ENCODE peak calls at places on chromosomes 12 and 14, in eight cellular contexts. E, U, P, W, D, O, B and V are unnamed samples.

GRCh38 chr12:47188576-47189441 is 109.0 kb upstream of the AMIGO2 start:
- DNase-seq in P (peak; percentile 88), U (no peak), O (no peak), W (no peak), D (peak; percentile 98), B (no peak), E (peak; percentile 59), V (no peak)

GRCh38 chr12:130126023-130126432 is 36.2 kb upstream of the FZD10 start:
- DNase-seq in O (no peak), W (no peak), D (no peak), U (peak; percentile 13), E (no peak), B (peak; percentile 53), P (no peak), V (no peak)

GRCh38 chr14:96055753-96056508 is 16.8 kb downstream of the C14orf132 start:
- DNase-seq in W (no peak), O (no peak), E (no peak), U (no peak), B (no peak), P (no peak), D (no peak), V (no peak)

GRCh38 chr12:76113800-76114757 is 29.6 kb upstream of the NAP1L1 start:
- DNase-seq in O (no peak), D (no peak), E (no peak), P (no peak), B (no peak), U (peak; percentile 62), W (no peak), V (no peak)

GRCh38 chr12:5222011-5222461 is 178.4 kb downstream of the KCNA5 start:
- DNase-seq in D (no peak), E (no peak), O (no peak), U (no peak), B (no peak), W (no peak), P (no peak), V (no peak)

GRCh38 chr14:69086537-69086936 is 66.4 kb downstream of the DCAF5 start:
- DNase-seq in D (no peak), B (no peak), W (no peak), E (no peak), U (no peak), P (no peak), O (no peak), V (no peak)

GRCh38 chr12:19131020-19131431 is 1.5 kb downstream of the PLEKHA5 start:
- DNase-seq in U (no peak), O (peak; percentile 6), D (peak; percentile 52), E (no peak), W (peak; percentile 30), B (no peak), P (peak; percentile 60), V (no peak)

GRCh38 chr12:131312793-131313545 is 359.3 kb downstream of the ADGRD1 start:
- DNase-seq in B (no peak), D (no peak), O (no peak), P (no peak), W (no peak), E (no peak), U (no peak), V (no peak)

GRCh38 chr14:68705741-68706283 is 87.1 kb downstream of the ZFP36L1 start:
- DNase-seq in D (no peak), W (no peak), B (no peak), E (no peak), O (no peak), U (peak; percentile 31), P (no peak), V (no peak)

GRCh38 chr12:98439471-98440164 is 75.8 kb upstream of the TMPO start:
- DNase-seq in U (no peak), W (no peak), P (peak; percentile 68), D (peak; percentile 86), O (no peak), E (no peak), B (no peak), V (no peak)

GRCh38 chr12:110367209-110367864 is 36.2 kb downstream of the ANAPC7 start:
- DNase-seq in D (peak; percentile 18), W (no peak), U (no peak), P (peak; percentile 47), E (no peak), O (no peak), B (no peak), V (no peak)

GRCh38 chr14:30445394-30445793 is 113.6 kb upstream of the G2E3 start:
- DNase-seq in P (no peak), O (no peak), B (no peak), U (no peak), D (no peak), W (no peak), E (no peak), V (no peak)

GRCh38 chr14:30440986-30441385 is 118.0 kb upstream of the G2E3 start:
- DNase-seq in O (no peak), U (no peak), D (no peak), P (no peak), B (no peak), W (no peak), E (no peak), V (no peak)

GRCh38 chr14:30444451-30444850 is 114.5 kb upstream of the G2E3 start:
- DNase-seq in O (no peak), B (no peak), D (no peak), W (no peak), E (no peak), U (no peak), P (no peak), V (no peak)

GRCh38 chr14:30445852-30446251 is 113.1 kb upstream of the G2E3 start:
- DNase-seq in W (no peak), E (no peak), P (no peak), D (no peak), O (no peak), U (no peak), B (no peak), V (no peak)

DNA sequence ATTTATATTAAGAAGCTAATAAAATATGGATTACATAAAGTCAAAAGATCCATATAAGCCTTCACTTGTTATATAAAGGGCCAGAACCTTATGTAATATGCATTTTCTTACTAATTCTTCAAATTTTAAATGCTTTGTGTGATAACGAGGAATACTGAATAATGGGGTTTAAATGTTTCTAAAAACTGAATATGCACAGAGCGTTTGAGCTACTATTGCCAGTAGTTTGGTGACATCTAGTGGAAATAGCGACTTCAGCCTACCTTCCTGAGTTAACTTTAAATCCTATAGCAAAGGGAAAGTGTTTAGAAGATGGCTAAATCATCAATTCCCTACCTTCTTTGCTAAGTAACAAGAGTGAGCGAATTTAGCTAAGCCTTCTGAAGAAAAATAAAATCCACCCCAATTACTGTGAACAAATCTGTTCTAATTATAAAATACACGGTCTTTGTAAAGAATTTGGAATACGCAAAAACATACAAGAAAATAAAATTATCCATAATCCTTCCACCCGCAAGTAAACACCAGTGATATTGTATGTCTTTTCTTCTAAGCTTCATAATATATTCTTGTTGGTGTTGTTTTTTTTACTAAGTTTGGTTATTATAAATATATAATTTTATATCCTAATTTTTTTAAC is 115.5 kb upstream of the G2E3 start:
- DNase-seq in B (no peak), D (peak; percentile 67), E (no peak), P (peak; percentile 76), U (no peak), O (peak; percentile 16), W (peak; percentile 15), V (no peak)
- TF ChIP-seq CTCF in B (peak; percentile 42), D (peak; percentile 53), E (peak; percentile 4), P (peak; percentile 70), U (peak; percentile 31), O (peak; percentile 66), W (no peak), V (no peak)

GRCh38 chr14:53054457-53054856 is 98.7 kb downstream of the DDHD1 start:
- DNase-seq in D (peak; percentile 44), E (no peak), B (no peak), U (no peak), W (no peak), P (peak; percentile 39), O (no peak), V (no peak)

GRCh38 chr14:53060046-53060445 is 93.1 kb downstream of the DDHD1 start:
- DNase-seq in B (no peak), D (peak; percentile 45), P (peak; percentile 39), O (no peak), W (no peak), E (no peak), U (no peak), V (no peak)

DNA sequence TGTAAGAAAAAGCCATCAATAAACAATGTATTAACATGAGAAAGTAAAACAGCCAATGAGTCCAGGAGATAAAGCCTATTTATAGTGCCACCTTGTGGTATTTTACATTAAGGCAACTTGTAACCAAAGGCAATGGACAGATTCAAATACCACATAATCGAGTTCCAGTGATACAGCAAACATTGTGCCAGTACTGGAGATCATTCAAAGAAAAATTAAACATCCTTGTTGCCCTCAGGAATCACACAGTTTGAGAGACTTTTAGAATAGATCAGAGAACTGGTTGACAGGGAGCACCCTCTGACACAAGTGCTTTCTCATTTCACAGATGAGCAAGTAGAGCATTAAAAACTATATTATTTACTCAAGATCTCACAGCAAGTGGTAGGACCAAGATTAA is 98.1 kb downstream of the DDHD1 start:
- DNase-seq in U (peak; percentile 34), B (no peak), D (peak; percentile 79), P (peak; percentile 83), W (no peak), E (no peak), O (peak; percentile 40), V (no peak)
- TF ChIP-seq CTCF in U (peak; percentile 53), B (peak; percentile 86), D (peak; percentile 74), P (peak; percentile 65), W (peak; percentile 58), E (peak; percentile 49), O (peak; percentile 83), V (peak; percentile 85)

DNA sequence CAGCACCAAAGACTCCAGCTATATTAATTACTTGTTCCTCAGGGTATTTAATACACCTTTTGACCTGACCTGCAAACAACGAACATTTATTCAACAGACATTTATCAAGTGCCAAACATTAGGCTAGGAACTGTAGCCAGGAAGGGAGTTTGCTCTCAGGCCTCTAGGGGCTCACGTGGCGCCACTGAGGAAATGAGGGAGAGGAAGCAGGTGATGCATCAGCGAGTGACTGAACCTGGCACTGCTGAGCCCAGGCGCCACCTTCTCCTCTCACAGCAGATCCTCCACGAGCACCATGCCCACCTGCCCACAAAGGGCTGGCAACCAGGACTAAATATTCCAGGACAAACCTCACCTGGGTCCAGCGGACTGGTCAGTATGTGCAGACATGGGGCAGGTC is 50.2 kb downstream of the SETD3 start:
- DNase-seq in U (peak; percentile 17), B (no peak), P (peak; percentile 20), D (no peak), E (no peak), O (no peak), W (peak; percentile 65), V (peak; percentile 33)
- TF ChIP-seq CTCF in U (no peak), B (peak; percentile 33), P (peak; percentile 62), D (peak; percentile 35), E (no peak), O (peak; percentile 52), W (no peak), V (peak; percentile 58)

DNA sequence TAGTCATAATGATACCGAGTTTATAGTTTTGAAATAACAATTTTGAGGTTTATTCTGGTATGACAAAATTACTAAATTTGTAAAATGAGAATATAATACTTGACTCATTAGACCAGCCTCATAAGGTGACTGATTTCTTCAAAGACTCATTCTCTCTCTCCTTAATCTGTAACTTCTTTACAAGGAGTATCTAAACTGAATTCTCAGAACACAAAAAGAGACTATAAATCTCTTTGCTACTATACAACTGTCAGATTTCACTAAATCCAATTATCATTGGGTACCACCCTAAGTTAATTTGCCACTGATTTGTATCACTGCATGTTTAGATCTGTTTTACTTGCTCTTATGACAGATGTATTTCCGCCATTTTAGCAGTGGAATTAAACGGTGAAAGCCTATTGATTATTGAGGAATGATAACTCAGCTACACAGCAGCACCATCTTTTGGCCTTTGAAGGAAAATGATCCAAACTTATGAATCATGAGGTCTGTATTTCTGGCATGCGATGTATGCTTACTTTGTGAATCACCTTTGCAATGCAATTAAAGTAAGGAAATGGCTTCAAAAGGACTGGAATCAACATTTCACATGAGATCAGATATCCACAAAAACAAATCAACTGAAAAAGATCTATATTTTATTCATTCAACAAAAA is 161.2 kb downstream of the RERGL start:
- DNase-seq in W (no peak), O (peak; percentile 75), P (peak; percentile 84), B (no peak), E (peak; percentile 23), U (no peak), D (peak; percentile 40), V (no peak)
- TF ChIP-seq CTCF in W (no peak), O (peak; percentile 42), P (peak; percentile 43), B (no peak), E (peak; percentile 8), U (no peak), D (no peak), V (no peak)